ENCODE peak calls at places on chromosomes 13 and 19, in nine cellular contexts. One of them, this sample, is unnamed.

GRCh38 chr13:52004508-52005183 is 6.6 kb downstream of the ATP7B start:
- DNase-seq in AG09319: no peak
- DNase-seq in Calu3: no peak
- DNase-seq in WTC11: no peak
- DNase-seq in OCI-LY7: no peak
- DNase-seq in astrocyte of the cerebellum: no peak
- DNase-seq in epithelial cell of esophagus: no peak
- DNase-seq in body of pancreas: no peak
- DNase-seq in bronchial epithelial cell: no peak
- DNase-seq in this sample: no peak

GRCh38 chr19:55474269-55475265 is 1.9 kb upstream of the ZNF628 start:
- DNase-seq in epithelial cell of esophagus: peak; percentile 69
- DNase-seq in Calu3: no peak
- DNase-seq in AG09319: no peak
- DNase-seq in WTC11: no peak
- DNase-seq in astrocyte of the cerebellum: peak; percentile 75
- DNase-seq in bronchial epithelial cell: peak; percentile 62
- DNase-seq in OCI-LY7: no peak
- DNase-seq in body of pancreas: no peak
- DNase-seq in this sample: no peak

GRCh38 chr13:96762876-96763275 is 231.4 kb downstream of the OXGR1 start:
- DNase-seq in astrocyte of the cerebellum: no peak
- DNase-seq in epithelial cell of esophagus: peak; percentile 42
- DNase-seq in Calu3: no peak
- DNase-seq in AG09319: no peak
- DNase-seq in body of pancreas: no peak
- DNase-seq in OCI-LY7: no peak
- DNase-seq in WTC11: no peak
- DNase-seq in bronchial epithelial cell: peak; percentile 37
- DNase-seq in this sample: no peak

GRCh38 chr13:110023729-110024645 is 237.6 kb upstream of the IRS2 start:
- DNase-seq in AG09319: no peak
- DNase-seq in body of pancreas: no peak
- DNase-seq in astrocyte of the cerebellum: no peak
- DNase-seq in WTC11: no peak
- DNase-seq in epithelial cell of esophagus: no peak
- DNase-seq in OCI-LY7: no peak
- DNase-seq in Calu3: no peak
- DNase-seq in bronchial epithelial cell: no peak
- DNase-seq in this sample: peak; percentile 83

GRCh38 chr13:47027797-47028437 is 131.1 kb upstream of the HTR2A start:
- DNase-seq in epithelial cell of esophagus: no peak
- DNase-seq in body of pancreas: no peak
- DNase-seq in WTC11: no peak
- DNase-seq in OCI-LY7: no peak
- DNase-seq in Calu3: no peak
- DNase-seq in bronchial epithelial cell: no peak
- DNase-seq in astrocyte of the cerebellum: no peak
- DNase-seq in AG09319: no peak
- DNase-seq in this sample: no peak

GRCh38 chr13:42395066-42395821 is 123.3 kb downstream of the AKAP11 start:
- DNase-seq in body of pancreas: no peak
- DNase-seq in epithelial cell of esophagus: no peak
- DNase-seq in astrocyte of the cerebellum: no peak
- DNase-seq in OCI-LY7: no peak
- DNase-seq in WTC11: no peak
- DNase-seq in bronchial epithelial cell: no peak
- DNase-seq in AG09319: no peak
- DNase-seq in Calu3: no peak
- DNase-seq in this sample: no peak

GRCh38 chr13:23510544-23510916 is 59.7 kb upstream of the TNFRSF19 start:
- DNase-seq in WTC11: no peak
- DNase-seq in bronchial epithelial cell: peak; percentile 74
- DNase-seq in astrocyte of the cerebellum: no peak
- DNase-seq in body of pancreas: no peak
- DNase-seq in Calu3: no peak
- DNase-seq in OCI-LY7: no peak
- DNase-seq in AG09319: no peak
- DNase-seq in epithelial cell of esophagus: peak; percentile 69
- DNase-seq in this sample: no peak

GRCh38 chr19:23095406-23095805 is 21.4 kb upstream of the ZNF730 start:
- DNase-seq in astrocyte of the cerebellum: no peak
- DNase-seq in OCI-LY7: no peak
- DNase-seq in AG09319: no peak
- DNase-seq in epithelial cell of esophagus: peak; percentile 18
- DNase-seq in body of pancreas: no peak
- DNase-seq in WTC11: no peak
- DNase-seq in bronchial epithelial cell: no peak
- DNase-seq in Calu3: no peak
- DNase-seq in this sample: no peak

GRCh38 chr13:72527333-72527732 is 200.1 kb downstream of the MZT1 start:
- DNase-seq in AG09319: no peak
- DNase-seq in WTC11: no peak
- DNase-seq in astrocyte of the cerebellum: no peak
- DNase-seq in OCI-LY7: no peak
- DNase-seq in body of pancreas: no peak
- DNase-seq in Calu3: no peak
- DNase-seq in epithelial cell of esophagus: no peak
- DNase-seq in bronchial epithelial cell: no peak
- DNase-seq in this sample: no peak

GRCh38 chr13:97495678-97496077 is 61.7 kb downstream of the RAP2A start:
- DNase-seq in epithelial cell of esophagus: peak; percentile 60
- DNase-seq in WTC11: no peak
- DNase-seq in astrocyte of the cerebellum: no peak
- DNase-seq in AG09319: no peak
- DNase-seq in OCI-LY7: no peak
- DNase-seq in body of pancreas: no peak
- DNase-seq in bronchial epithelial cell: peak; percentile 42
- DNase-seq in Calu3: no peak
- DNase-seq in this sample: no peak

GRCh38 chr19:6772028-6772865 is at the start of gene VAV1:
- DNase-seq in OCI-LY7: peak; percentile 95
- DNase-seq in epithelial cell of esophagus: no peak
- DNase-seq in Calu3: no peak
- DNase-seq in AG09319: no peak
- DNase-seq in bronchial epithelial cell: no peak
- DNase-seq in WTC11: peak; percentile 30
- DNase-seq in body of pancreas: no peak
- DNase-seq in astrocyte of the cerebellum: no peak
- DNase-seq in this sample: no peak

GRCh38 chr13:109669234-109669612 is 117.2 kb downstream of the IRS2 start:
- DNase-seq in Calu3: no peak
- DNase-seq in OCI-LY7: no peak
- DNase-seq in bronchial epithelial cell: no peak
- DNase-seq in AG09319: no peak
- DNase-seq in WTC11: no peak
- DNase-seq in astrocyte of the cerebellum: no peak
- DNase-seq in body of pancreas: no peak
- DNase-seq in epithelial cell of esophagus: no peak
- DNase-seq in this sample: no peak

GRCh38 chr13:70841240-70842061 is 733.2 kb upstream of the KLHL1 start:
- DNase-seq in astrocyte of the cerebellum: no peak
- DNase-seq in epithelial cell of esophagus: no peak
- DNase-seq in WTC11: no peak
- DNase-seq in Calu3: no peak
- DNase-seq in AG09319: no peak
- DNase-seq in body of pancreas: no peak
- DNase-seq in bronchial epithelial cell: no peak
- DNase-seq in OCI-LY7: no peak
- DNase-seq in this sample: no peak

GRCh38 chr19:43755256-43755801 is 567 bp upstream of the SMG9 start:
- DNase-seq in WTC11: peak; percentile 62
- DNase-seq in OCI-LY7: peak; percentile 89
- DNase-seq in body of pancreas: peak; percentile 81
- DNase-seq in astrocyte of the cerebellum: no peak
- DNase-seq in Calu3: peak; percentile 86
- DNase-seq in bronchial epithelial cell: peak; percentile 43
- DNase-seq in AG09319: no peak
- DNase-seq in epithelial cell of esophagus: peak; percentile 69
- DNase-seq in this sample: peak; percentile 85

GRCh38 chr19:51462276-51462675 is 4.0 kb upstream of the SIGLEC8 start:
- DNase-seq in Calu3: no peak
- DNase-seq in body of pancreas: no peak
- DNase-seq in OCI-LY7: no peak
- DNase-seq in astrocyte of the cerebellum: no peak
- DNase-seq in bronchial epithelial cell: no peak
- DNase-seq in epithelial cell of esophagus: no peak
- DNase-seq in AG09319: no peak
- DNase-seq in WTC11: no peak
- DNase-seq in this sample: no peak

GRCh38 chr19:46841458-46842083 is 9.1 kb downstream of the AP2S1 start:
- DNase-seq in Calu3: peak; percentile 40
- DNase-seq in body of pancreas: no peak
- DNase-seq in epithelial cell of esophagus: peak; percentile 57
- DNase-seq in bronchial epithelial cell: no peak
- DNase-seq in OCI-LY7: no peak
- DNase-seq in astrocyte of the cerebellum: no peak
- DNase-seq in WTC11: no peak
- DNase-seq in AG09319: no peak
- DNase-seq in this sample: peak; percentile 91

GRCh38 chr19:36401475-36401874 is 17.0 kb downstream of the ZFP82 start:
- DNase-seq in OCI-LY7: no peak
- DNase-seq in astrocyte of the cerebellum: no peak
- DNase-seq in epithelial cell of esophagus: no peak
- DNase-seq in WTC11: no peak
- DNase-seq in Calu3: no peak
- DNase-seq in AG09319: no peak
- DNase-seq in body of pancreas: no peak
- DNase-seq in bronchial epithelial cell: no peak
- DNase-seq in this sample: no peak

GRCh38 chr13:20102776-20103175 is 58.1 kb downstream of the GJA3 start:
- DNase-seq in astrocyte of the cerebellum: no peak
- DNase-seq in AG09319: no peak
- DNase-seq in body of pancreas: no peak
- DNase-seq in OCI-LY7: no peak
- DNase-seq in Calu3: no peak
- DNase-seq in WTC11: no peak
- DNase-seq in epithelial cell of esophagus: no peak
- DNase-seq in bronchial epithelial cell: no peak
- DNase-seq in this sample: no peak

GRCh38 chr13:40589285-40590109 is 76.9 kb downstream of the FOXO1 start:
- DNase-seq in OCI-LY7: peak; percentile 97
- DNase-seq in body of pancreas: no peak
- DNase-seq in astrocyte of the cerebellum: peak; percentile 34
- DNase-seq in AG09319: no peak
- DNase-seq in Calu3: no peak
- DNase-seq in bronchial epithelial cell: peak; percentile 90
- DNase-seq in epithelial cell of esophagus: peak; percentile 92
- DNase-seq in WTC11: no peak
- DNase-seq in this sample: no peak

GRCh38 chr13:20334309-20334708 is 102.2 kb upstream of the GJB6 start:
- DNase-seq in WTC11: no peak
- DNase-seq in body of pancreas: no peak
- DNase-seq in Calu3: no peak
- DNase-seq in astrocyte of the cerebellum: no peak
- DNase-seq in AG09319: no peak
- DNase-seq in epithelial cell of esophagus: no peak
- DNase-seq in bronchial epithelial cell: no peak
- DNase-seq in OCI-LY7: no peak
- DNase-seq in this sample: no peak

GRCh38 chr19:7109678-7110289 is 40.3 kb downstream of the ZNF557 start:
- DNase-seq in OCI-LY7: no peak
- DNase-seq in bronchial epithelial cell: no peak
- DNase-seq in WTC11: peak; percentile 33
- DNase-seq in body of pancreas: no peak
- DNase-seq in epithelial cell of esophagus: no peak
- DNase-seq in astrocyte of the cerebellum: no peak
- DNase-seq in Calu3: no peak
- DNase-seq in AG09319: no peak
- DNase-seq in this sample: no peak

GRCh38 chr19:56971230-56971629 is 130.7 kb upstream of the PEG3 start:
- DNase-seq in Calu3: no peak
- DNase-seq in body of pancreas: no peak
- DNase-seq in bronchial epithelial cell: no peak
- DNase-seq in AG09319: no peak
- DNase-seq in WTC11: no peak
- DNase-seq in epithelial cell of esophagus: no peak
- DNase-seq in OCI-LY7: no peak
- DNase-seq in astrocyte of the cerebellum: no peak
- DNase-seq in this sample: no peak

GRCh38 chr19:18746393-18747167 is 44.5 kb downstream of the COMP start:
- DNase-seq in astrocyte of the cerebellum: no peak
- DNase-seq in body of pancreas: no peak
- DNase-seq in AG09319: no peak
- DNase-seq in OCI-LY7: no peak
- DNase-seq in Calu3: no peak
- DNase-seq in WTC11: peak; percentile 55
- DNase-seq in bronchial epithelial cell: no peak
- DNase-seq in epithelial cell of esophagus: no peak
- DNase-seq in this sample: no peak
- TF ChIP-seq CTCF in astrocyte of the cerebellum: no peak
- TF ChIP-seq CTCF in body of pancreas: no peak
- TF ChIP-seq CTCF in AG09319: no peak
- TF ChIP-seq CTCF in OCI-LY7: no peak
- TF ChIP-seq CTCF in Calu3: no peak
- TF ChIP-seq CTCF in WTC11: no peak
- TF ChIP-seq CTCF in bronchial epithelial cell: no peak
- TF ChIP-seq CTCF in epithelial cell of esophagus: no peak
- TF ChIP-seq CTCF in this sample: no peak

GRCh38 chr19:1609680-1610474 is 4.6 kb upstream of the UQCR11 start:
- DNase-seq in Calu3: no peak
- DNase-seq in AG09319: no peak
- DNase-seq in OCI-LY7: no peak
- DNase-seq in astrocyte of the cerebellum: no peak
- DNase-seq in epithelial cell of esophagus: no peak
- DNase-seq in body of pancreas: no peak
- DNase-seq in bronchial epithelial cell: no peak
- DNase-seq in WTC11: no peak
- DNase-seq in this sample: no peak
- TF ChIP-seq CTCF in Calu3: no peak
- TF ChIP-seq CTCF in AG09319: no peak
- TF ChIP-seq CTCF in OCI-LY7: no peak
- TF ChIP-seq CTCF in astrocyte of the cerebellum: no peak
- TF ChIP-seq CTCF in epithelial cell of esophagus: no peak
- TF ChIP-seq CTCF in body of pancreas: no peak
- TF ChIP-seq CTCF in bronchial epithelial cell: no peak
- TF ChIP-seq CTCF in WTC11: no peak
- TF ChIP-seq CTCF in this sample: no peak

DNA sequence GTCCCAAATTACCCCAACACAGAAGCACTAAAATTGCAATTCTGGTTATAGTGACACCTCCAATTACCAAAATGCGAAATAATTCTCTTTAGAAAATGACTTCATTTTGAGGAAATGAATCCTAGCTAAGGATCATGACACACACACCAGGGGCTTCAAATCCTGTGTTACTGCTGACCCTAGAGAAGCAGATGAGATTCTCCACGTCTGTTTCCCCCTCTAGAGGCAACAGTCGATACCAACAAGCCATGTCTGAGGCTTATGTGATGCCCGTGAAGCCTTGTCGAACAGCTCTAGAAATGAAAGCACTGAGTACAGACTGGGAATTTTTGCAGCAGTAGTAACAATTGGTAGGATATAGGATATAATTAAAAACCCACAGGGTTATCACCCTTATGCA is 153.6 kb upstream of the TMTC4 start:
- DNase-seq in WTC11: no peak
- DNase-seq in body of pancreas: no peak
- DNase-seq in astrocyte of the cerebellum: no peak
- DNase-seq in AG09319: no peak
- DNase-seq in epithelial cell of esophagus: no peak
- DNase-seq in Calu3: no peak
- DNase-seq in OCI-LY7: no peak
- DNase-seq in bronchial epithelial cell: no peak
- DNase-seq in this sample: no peak
- TF ChIP-seq CTCF in WTC11: no peak
- TF ChIP-seq CTCF in body of pancreas: no peak
- TF ChIP-seq CTCF in astrocyte of the cerebellum: peak; percentile 39
- TF ChIP-seq CTCF in AG09319: no peak
- TF ChIP-seq CTCF in epithelial cell of esophagus: peak; percentile 5
- TF ChIP-seq CTCF in Calu3: no peak
- TF ChIP-seq CTCF in OCI-LY7: no peak
- TF ChIP-seq CTCF in bronchial epithelial cell: no peak
- TF ChIP-seq CTCF in this sample: no peak

GRCh38 chr19:35045667-35046300 is 4.3 kb downstream of the HPN start:
- DNase-seq in bronchial epithelial cell: no peak
- DNase-seq in WTC11: peak; percentile 63
- DNase-seq in body of pancreas: no peak
- DNase-seq in Calu3: no peak
- DNase-seq in AG09319: no peak
- DNase-seq in epithelial cell of esophagus: peak; percentile 39
- DNase-seq in astrocyte of the cerebellum: no peak
- DNase-seq in OCI-LY7: peak; percentile 86
- DNase-seq in this sample: no peak
- TF ChIP-seq CTCF in bronchial epithelial cell: peak; percentile 26
- TF ChIP-seq CTCF in WTC11: peak; percentile 12
- TF ChIP-seq CTCF in body of pancreas: no peak
- TF ChIP-seq CTCF in Calu3: peak; percentile 40
- TF ChIP-seq CTCF in AG09319: peak; percentile 24
- TF ChIP-seq CTCF in epithelial cell of esophagus: peak; percentile 42
- TF ChIP-seq CTCF in astrocyte of the cerebellum: peak; percentile 55
- TF ChIP-seq CTCF in OCI-LY7: peak; percentile 76
- TF ChIP-seq CTCF in this sample: no peak

This sample was measured in coronary artery.